ENCODE peak calls at places on chromosome 9, in seven cellular contexts. P is left cardiac atrium; R is activated T-helper 1 cell treated with Interleukin-2 at 50 U/mL for 16 hours; Z is AG09309; S is dermis microvascular lymphatic vessel endothelial cell; X is HFF-Myc; M is stimulated activated CD4-positive, alpha-beta T cell treated with anti-CD3 and anti-CD28 coated beads, Interleukin-2, amount 100 ng/mL, for 24 hours. O is an unnamed sample.

GRCh38 chr9:33419904-33420303 is 17.5 kb upstream of the AQP7 start:
- DNase-seq in M (no peak), P (no peak), R (no peak), S (no peak), X (no peak), Z (no peak), O (no peak)

GRCh38 chr9:122287214-122287613 is 22.5 kb downstream of the MRRF start:
- DNase-seq in M (no peak), X (no peak), P (no peak), S (no peak), R (no peak), Z (no peak), O (no peak)

GRCh38 chr9:33139421-33140228 is 27.5 kb downstream of the B4GALT1 start:
- DNase-seq in S (peak), Z (peak), P (peak), R (no peak), M (no peak), X (peak), O (no peak)

GRCh38 chr9:106830527-106831140 is 32.3 kb upstream of the ZNF462 start:
- DNase-seq in R (no peak), P (no peak), S (peak), X (no peak), Z (no peak), M (no peak), O (no peak)

GRCh38 chr9:37215456-37216229 is 95.3 kb downstream of the ZCCHC7 start:
- DNase-seq in M (no peak), X (no peak), Z (peak), P (no peak), S (no peak), R (no peak), O (no peak)

GRCh38 chr9:127561491-127562270 is 50.4 kb upstream of the STXBP1 start:
- DNase-seq in Z (peak), R (no peak), X (peak), S (peak), P (peak), M (no peak), O (no peak)

GRCh38 chr9:116274293-116274692 is 120.7 kb downstream of the PAPPA start:
- DNase-seq in S (no peak), R (no peak), M (no peak), P (no peak), X (no peak), Z (no peak), O (no peak)

GRCh38 chr9:91558879-91559278 is 135.2 kb upstream of the NFIL3 start:
- DNase-seq in M (no peak), R (no peak), X (no peak), P (no peak), S (no peak), Z (no peak), O (no peak)

GRCh38 chr9:113638504-113638903 is 175.0 kb downstream of the RGS3 start:
- DNase-seq in X (no peak), P (no peak), Z (no peak), R (no peak), S (no peak), M (no peak), O (no peak)

GRCh38 chr9:116541402-116541801 is 145.7 kb upstream of the TRIM32 start:
- DNase-seq in Z (no peak), R (no peak), S (no peak), P (no peak), X (no peak), M (no peak), O (no peak)

GRCh38 chr9:92384373-92384772 is 20.0 kb downstream of the OGN start:
- DNase-seq in M (no peak), Z (no peak), X (no peak), P (no peak), R (no peak), S (peak), O (no peak)

GRCh38 chr9:116632990-116633441 is 54.1 kb upstream of the TRIM32 start:
- DNase-seq in Z (no peak), R (no peak), S (no peak), X (no peak), M (no peak), P (no peak), O (no peak)

GRCh38 chr9:81722277-81722676 is 32.9 kb upstream of the TLE1 start:
- DNase-seq in R (no peak), S (no peak), Z (no peak), P (no peak), M (no peak), X (no peak), O (no peak)

GRCh38 chr9:114370251-114370984 is 17.4 kb downstream of the AKNA start:
- DNase-seq in P (no peak), Z (no peak), R (no peak), S (no peak), X (no peak), M (no peak), O (no peak)

GRCh38 chr9:74674077-74674476 is 176.9 kb downstream of the RORB start:
- DNase-seq in Z (no peak), X (no peak), R (no peak), P (no peak), S (no peak), M (no peak), O (no peak)

GRCh38 chr9:85876628-85877027 is 64.3 kb upstream of the NAA35 start:
- DNase-seq in S (no peak), P (no peak), R (no peak), M (no peak), Z (no peak), X (no peak), O (no peak)

GRCh38 chr9:125440411-125440810 is 178.8 kb downstream of the GAPVD1 start:
- DNase-seq in P (no peak), R (no peak), M (no peak), Z (no peak), S (no peak), X (no peak), O (no peak)

GRCh38 chr9:112015149-112015548 is 118.5 kb downstream of the UGCG start:
- DNase-seq in X (no peak), P (no peak), Z (no peak), R (no peak), M (no peak), S (no peak), O (no peak)

GRCh38 chr9:994005-994404 is 17.6 kb downstream of the DMRT3 start:
- DNase-seq in X (no peak), M (no peak), S (no peak), Z (no peak), R (no peak), P (no peak), O (peak)

GRCh38 chr9:135219676-135220600 is 132.5 kb downstream of the OLFM1 start:
- DNase-seq in Z (no peak), X (no peak), R (no peak), P (no peak), M (no peak), S (no peak), O (no peak)

GRCh38 chr9:120480707-120481106 is 99.3 kb downstream of the CDK5RAP2 start:
- DNase-seq in P (no peak), X (no peak), S (peak), M (no peak), R (no peak), Z (no peak), O (no peak)

GRCh38 chr9:114994716-114995115 is 64.3 kb upstream of the TNFSF8 start:
- DNase-seq in M (no peak), S (no peak), X (no peak), Z (no peak), P (no peak), R (no peak), O (no peak)

GRCh38 chr9:79053613-79054012 is 518.2 kb upstream of the TLE4 start:
- DNase-seq in Z (no peak), X (no peak), S (no peak), M (no peak), R (no peak), P (no peak), O (no peak)

GRCh38 chr9:136466155-136466541 is 16.7 kb downstream of the SEC16A start:
- DNase-seq in R (no peak), Z (no peak), P (no peak), M (no peak), X (no peak), S (no peak), O (no peak)

GRCh38 chr9:74940600-74940999 is 12.1 kb downstream of the C9orf40 start:
- DNase-seq in R (no peak), S (peak), Z (no peak), P (no peak), M (no peak), X (no peak), O (no peak)

GRCh38 chr9:137670391-137671195 is 51.8 kb downstream of the EHMT1 start:
- DNase-seq in R (no peak), X (no peak), Z (no peak), P (no peak), M (no peak), S (no peak), O (no peak)

GRCh38 chr9:22005083-22005699 is 3.9 kb downstream of the CDKN2B start:
- DNase-seq in M (peak), X (no peak), S (peak), R (no peak), Z (no peak), P (no peak), O (peak)

GRCh38 chr9:126556560-126557250 is 57.0 kb upstream of the LMX1B start:
- DNase-seq in R (no peak), X (no peak), S (no peak), Z (no peak), P (no peak), M (no peak), O (no peak)

GRCh38 chr9:116189683-116190082 is 36.1 kb downstream of the PAPPA start:
- DNase-seq in S (no peak), R (no peak), Z (no peak), M (no peak), X (no peak), P (no peak), O (no peak)

GRCh38 chr9:95024097-95024671 is 293.3 kb downstream of the FANCC start:
- DNase-seq in S (peak), Z (no peak), X (no peak), P (no peak), M (no peak), R (no peak), O (no peak)

GRCh38 chr9:13268469-13268868 is 11.0 kb downstream of the MPDZ start:
- DNase-seq in X (no peak), Z (no peak), R (no peak), S (peak), P (no peak), M (no peak), O (no peak)

GRCh38 chr9:16396389-16396788 is 474.1 kb downstream of the BNC2 start:
- DNase-seq in M (no peak), R (no peak), X (no peak), P (no peak), S (no peak), Z (no peak), O (no peak)